ENCODE peak calls at places on chromosomes 16 and 17, in six cellular contexts. B is GM20000, C is AG10803, H is B cell, X is pancreas, J is fibroblast of mammary gland. A is an unnamed sample.
A peak's percentile ranks its signal among the peaks of the same experiment; 100 is the strongest.

GRCh38 chr17:19024101-19025078 is 19.8 kb upstream of the FAM83G start:
- DNase-seq in B (no peak), C (peak; percentile 28), H (no peak), X (no peak), J (peak; percentile 67), A (no peak)

GRCh38 chr17:37779554-37779953 is 34.7 kb upstream of the HNF1B start:
- DNase-seq in B (no peak), C (peak; percentile 84), H (no peak), X (no peak), J (peak; percentile 63), A (no peak)

GRCh38 chr16:88595101-88595500 is 24.9 kb downstream of the ZC3H18 start:
- DNase-seq in B (no peak), C (no peak), H (no peak), X (no peak), J (no peak), A (no peak)

GRCh38 chr16:2142942-2143868 is 5.2 kb upstream of the RAB26 start:
- DNase-seq in B (no peak), C (no peak), H (no peak), X (peak; percentile 18), J (no peak), A (no peak)

GRCh38 chr16:29126057-29126494 is 141.2 kb downstream of the LAT start:
- DNase-seq in B (no peak), C (no peak), H (no peak), X (no peak), J (no peak), A (no peak)

GRCh38 chr17:80895366-80895765 is 96.3 kb upstream of the CHMP6 start:
- DNase-seq in B (no peak), C (no peak), H (no peak), X (no peak), J (no peak), A (no peak)

GRCh38 chr17:74964988-74965622 is 7.5 kb downstream of the HID1 start:
- DNase-seq in B (no peak), C (no peak), H (no peak), X (no peak), J (no peak), A (no peak)

GRCh38 chr17:38511126-38512108 is 83.2 kb downstream of the ARHGAP23 start:
- DNase-seq in B (peak; percentile 14), C (peak; percentile 76), H (no peak), X (no peak), J (peak; percentile 59), A (no peak)

GRCh38 chr16:11254913-11255736 is 879 bp downstream of the SOCS1 start:
- DNase-seq in B (peak; percentile 73), C (peak; percentile 41), H (peak; percentile 83), X (peak; percentile 42), J (peak; percentile 36), A (no peak)

GRCh38 chr16:80016689-80017088 is 416.2 kb upstream of the MAF start:
- DNase-seq in B (no peak), C (no peak), H (no peak), X (no peak), J (no peak), A (no peak)

GRCh38 chr17:78935419-78936323 is 10.5 kb upstream of the TIMP2 start:
- DNase-seq in B (no peak), C (peak; percentile 97), H (no peak), X (no peak), J (peak; percentile 99), A (peak; percentile 94)

GRCh38 chr16:24801761-24802302 is 43.9 kb upstream of the SLC5A11 start:
- DNase-seq in B (no peak), C (no peak), H (no peak), X (no peak), J (no peak), A (no peak)

GRCh38 chr17:1294157-1294717 is 14.8 kb downstream of the TRARG1 start:
- DNase-seq in B (no peak), C (no peak), H (peak; percentile 51), X (no peak), J (no peak), A (no peak)

GRCh38 chr16:81652798-81653505 is 126.1 kb upstream of the PLCG2 start:
- DNase-seq in B (peak; percentile 71), C (no peak), H (no peak), X (no peak), J (no peak), A (no peak)

GRCh38 chr16:86224629-86225028 is 285.7 kb upstream of the FOXF1 start:
- DNase-seq in B (no peak), C (no peak), H (no peak), X (no peak), J (no peak), A (no peak)

GRCh38 chr16:86225905-86226371 is 284.4 kb upstream of the FOXF1 start:
- DNase-seq in B (no peak), C (no peak), H (no peak), X (no peak), J (no peak), A (no peak)

GRCh38 chr16:86222541-86222940 is 287.8 kb upstream of the FOXF1 start:
- DNase-seq in B (no peak), C (peak; percentile 56), H (no peak), X (no peak), J (peak; percentile 47), A (no peak)

GRCh38 chr16:86222965-86223551 is 287.3 kb upstream of the FOXF1 start:
- DNase-seq in B (no peak), C (peak; percentile 89), H (no peak), X (no peak), J (peak; percentile 93), A (no peak)

DNA sequence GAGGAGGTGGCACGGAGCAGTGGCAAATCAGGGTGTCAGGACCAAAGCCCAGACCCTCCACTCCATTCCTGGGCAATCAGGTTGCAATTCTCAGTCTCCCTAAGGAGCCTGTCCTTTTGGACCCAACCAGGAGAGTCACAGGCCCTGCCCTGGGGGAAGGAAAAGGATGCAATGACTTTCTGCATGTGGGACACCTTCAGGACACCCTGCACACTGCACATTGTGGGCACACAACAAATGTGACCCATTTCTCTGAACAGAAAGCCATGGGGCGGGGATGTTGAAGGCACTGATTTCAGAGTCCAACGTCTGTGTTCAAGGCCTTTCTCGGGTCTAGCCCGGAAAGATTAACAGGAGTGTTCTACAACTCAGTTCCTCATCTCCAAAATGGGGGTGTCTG is 286.2 kb upstream of the FOXF1 start:
- DNase-seq in B (no peak), C (no peak), H (no peak), X (no peak), J (no peak), A (no peak)
- TF ChIP-seq CTCF in B (no peak), C (peak; percentile 18), H (no peak), X (no peak), J (no peak), A (no peak)

GRCh38 chr17:21303441-21304065 is 19.0 kb downstream of the MAP2K3 start:
- DNase-seq in B (no peak), C (no peak), H (no peak), X (no peak), J (no peak), A (no peak)
- TF ChIP-seq CTCF in B (no peak), C (no peak), H (no peak), X (no peak), J (no peak), A (no peak)

DNA sequence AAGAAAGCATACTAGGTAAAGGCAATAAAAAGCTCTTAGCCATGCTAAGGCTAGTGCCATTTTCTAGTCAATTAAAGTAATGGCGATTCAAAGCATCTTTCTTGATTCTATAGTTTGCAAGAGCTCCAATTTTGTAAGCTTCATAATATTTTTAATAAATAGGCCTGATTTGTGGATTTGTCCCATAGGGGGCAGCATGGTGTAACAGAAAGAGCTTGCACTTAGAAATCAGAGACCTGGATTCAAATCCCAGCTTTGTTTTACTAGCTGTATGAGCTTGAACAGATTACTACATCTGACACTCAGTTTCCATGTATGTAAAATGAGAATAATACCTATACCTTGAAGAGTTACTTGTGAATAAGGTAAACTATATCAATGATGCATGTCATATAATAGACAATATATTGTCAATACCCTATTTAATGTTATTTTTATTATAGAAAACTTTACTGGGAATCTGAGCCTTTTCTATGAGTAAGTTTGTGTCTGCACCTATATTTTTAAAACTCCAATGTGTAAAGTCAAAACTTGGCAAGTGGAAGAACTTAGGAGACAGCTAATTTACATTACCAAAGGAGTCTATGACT is 93.6 kb upstream of the NOG start:
- DNase-seq in B (no peak), C (peak; percentile 21), H (no peak), X (no peak), J (peak; percentile 43), A (no peak)
- TF ChIP-seq CTCF in B (peak; percentile 21), C (peak; percentile 48), H (no peak), X (no peak), J (peak; percentile 52), A (peak; percentile 58)

GRCh38 chr17:63407741-63408330 is 38.3 kb downstream of the CYB561 start:
- DNase-seq in B (no peak), C (peak; percentile 53), H (no peak), X (no peak), J (no peak), A (no peak)

GRCh38 chr17:63402808-63403207 is 43.3 kb downstream of the CYB561 start:
- DNase-seq in B (no peak), C (peak; percentile 42), H (no peak), X (no peak), J (peak; percentile 84), A (no peak)

GRCh38 chr17:63406689-63407330 is 39.3 kb downstream of the CYB561 start:
- DNase-seq in B (peak; percentile 65), C (peak; percentile 88), H (peak; percentile 86), X (peak; percentile 78), J (peak; percentile 96), A (peak; percentile 81)

GRCh38 chr17:63405020-63405419 is 41.1 kb downstream of the CYB561 start:
- DNase-seq in B (no peak), C (no peak), H (no peak), X (no peak), J (no peak), A (no peak)

GRCh38 chr17:63405741-63406261 is 40.3 kb downstream of the CYB561 start:
- DNase-seq in B (peak; percentile 38), C (peak; percentile 85), H (peak; percentile 52), X (no peak), J (peak; percentile 93), A (no peak)
- TF ChIP-seq CTCF in B (peak; percentile 62), C (peak; percentile 71), H (peak; percentile 80), X (peak; percentile 59), J (peak; percentile 69), A (peak; percentile 76)

DNA sequence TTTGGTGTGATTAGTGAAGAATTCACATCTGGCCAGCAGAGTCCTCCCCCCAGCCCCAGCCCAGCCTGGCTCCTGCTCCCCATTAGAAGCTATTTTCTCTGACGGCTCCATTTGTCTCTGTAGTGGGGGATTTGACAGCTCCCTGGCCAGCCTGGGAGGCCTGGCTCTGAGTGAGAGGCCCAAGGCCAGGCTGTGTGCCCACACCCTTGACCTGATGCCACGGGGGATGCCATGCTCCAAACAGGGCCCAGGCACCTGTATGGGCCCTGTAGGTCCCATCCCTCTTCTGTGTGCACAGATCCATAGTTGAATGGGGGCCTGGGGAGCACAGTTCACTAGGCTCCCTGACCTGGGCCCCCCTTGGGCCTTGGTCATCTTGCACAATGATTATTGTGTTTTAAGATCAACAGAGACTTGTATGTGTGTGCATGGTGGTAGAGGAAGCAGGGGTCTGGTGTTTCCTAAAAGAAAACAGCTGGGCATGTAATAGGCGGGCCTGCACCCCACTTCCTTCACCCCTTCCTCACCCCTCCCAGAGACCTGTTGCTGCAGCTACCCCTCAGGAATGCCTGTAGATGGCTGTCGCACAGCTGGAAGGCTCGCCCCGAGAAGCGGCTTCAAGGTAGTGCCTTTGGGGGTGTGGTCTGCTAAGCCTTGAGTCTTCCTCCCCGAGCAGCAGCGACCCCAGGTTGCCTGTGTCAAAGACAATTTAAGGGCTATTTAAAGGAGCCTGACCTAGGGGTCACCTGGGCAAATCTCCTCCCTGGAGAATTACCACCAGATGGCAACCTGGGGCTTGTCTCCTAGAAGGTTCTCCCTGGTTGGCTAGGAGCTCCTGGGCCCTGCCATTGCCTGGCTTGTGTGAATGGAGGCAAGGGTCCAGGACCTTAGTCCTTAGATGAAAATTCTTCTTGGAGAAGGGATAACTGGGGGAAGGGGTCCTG is 51.0 kb upstream of the TAC4 start:
- DNase-seq in B (no peak), C (no peak), H (no peak), X (no peak), J (peak; percentile 13), A (no peak)
- TF ChIP-seq CTCF in B (no peak), C (no peak), H (no peak), X (no peak), J (peak; percentile 14), A (no peak)

A was measured in right atrium auricular region.